ENCODE peak calls at places on chromosomes 16 and 17, in seven cellular contexts. A is HCT116, X is GM23338, R is IMR-90, E is OCI-LY7, W is H9, F is GM23248. C is an unnamed sample.

GRCh38 chr16:17629936-17630335 is 159.2 kb upstream of the XYLT1 start:
- DNase-seq in A (no peak), X (no peak), R (no peak), E (no peak), W (no peak), F (no peak), C (no peak)

GRCh38 chr16:75023019-75023418 is 24.2 kb downstream of the ZNRF1 start:
- DNase-seq in A (no peak), X (no peak), R (peak), E (no peak), W (no peak), F (peak), C (peak)

GRCh38 chr17:42518046-42518754 is 17.8 kb upstream of the NAGLU start:
- DNase-seq in A (peak), X (no peak), R (peak), E (no peak), W (peak), F (peak), C (peak)

GRCh38 chr17:4721203-4722135 is 9.8 kb upstream of the MED11 start:
- DNase-seq in A (peak), X (no peak), R (peak), E (no peak), W (no peak), F (no peak), C (peak)

GRCh38 chr16:31064882-31065461 is 9.1 kb downstream of the ZNF668 start:
- DNase-seq in A (no peak), X (no peak), R (peak), E (no peak), W (no peak), F (peak), C (peak)

GRCh38 chr16:66357523-66357928 is 9.0 kb upstream of the CDH5 start:
- DNase-seq in A (peak), X (peak), R (peak), E (peak), W (peak), F (peak), C (peak)

GRCh38 chr17:58913971-58914769 is 158.5 kb downstream of the PPM1E start:
- DNase-seq in A (no peak), X (no peak), R (peak), E (no peak), W (no peak), F (peak), C (no peak)

GRCh38 chr17:17535957-17536356 is 39.8 kb upstream of the RASD1 start:
- DNase-seq in A (no peak), X (no peak), R (peak), E (no peak), W (no peak), F (peak), C (peak)

GRCh38 chr16:2252806-2253148 is 1.4 kb upstream of the ECI1 start:
- DNase-seq in A (no peak), X (no peak), R (no peak), E (no peak), W (no peak), F (no peak), C (no peak)

GRCh38 chr17:78568494-78569115 is 8.6 kb downstream of the DNAH17 start:
- DNase-seq in A (no peak), X (no peak), R (peak), E (no peak), W (no peak), F (peak), C (peak)

GRCh38 chr17:2595736-2596135 is 2.3 kb downstream of the PAFAH1B1 start:
- DNase-seq in A (no peak), X (no peak), R (no peak), E (peak), W (no peak), F (peak), C (no peak)

GRCh38 chr16:21197115-21197514 is 14.3 kb downstream of the ZP2 start:
- DNase-seq in A (no peak), X (no peak), R (no peak), E (no peak), W (no peak), F (no peak), C (no peak)
- H3K4me2 ChIP-seq in A (no peak), X (no peak), R (no peak), E (no peak), W (no peak), F (no peak), C (no peak)

DNA sequence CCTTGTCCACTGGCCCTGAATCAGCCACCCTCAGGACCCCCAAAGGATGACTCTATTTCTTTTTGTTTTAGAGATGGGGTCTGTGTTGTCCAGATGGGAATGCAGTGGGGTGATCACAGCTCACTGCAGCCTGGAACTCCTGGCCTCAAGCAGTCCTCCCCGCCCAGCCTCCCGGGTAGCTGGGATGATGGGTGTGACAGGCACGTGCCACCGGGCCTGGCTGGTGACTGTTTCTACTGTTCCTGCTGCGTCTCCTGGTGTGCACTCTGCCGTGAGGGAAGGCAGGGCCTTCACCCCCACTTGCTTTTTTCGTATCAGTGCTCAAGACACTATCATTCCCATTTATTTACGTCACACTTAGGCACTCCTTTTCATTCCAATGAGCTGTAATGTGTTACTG is 25.3 kb upstream of the PVALEF start:
- DNase-seq in A (no peak), X (no peak), R (no peak), E (no peak), W (no peak), F (no peak), C (no peak)
- H3K4me2 ChIP-seq in A (no peak), X (no peak), R (no peak), E (no peak), W (no peak), F (no peak), C (no peak)

DNA sequence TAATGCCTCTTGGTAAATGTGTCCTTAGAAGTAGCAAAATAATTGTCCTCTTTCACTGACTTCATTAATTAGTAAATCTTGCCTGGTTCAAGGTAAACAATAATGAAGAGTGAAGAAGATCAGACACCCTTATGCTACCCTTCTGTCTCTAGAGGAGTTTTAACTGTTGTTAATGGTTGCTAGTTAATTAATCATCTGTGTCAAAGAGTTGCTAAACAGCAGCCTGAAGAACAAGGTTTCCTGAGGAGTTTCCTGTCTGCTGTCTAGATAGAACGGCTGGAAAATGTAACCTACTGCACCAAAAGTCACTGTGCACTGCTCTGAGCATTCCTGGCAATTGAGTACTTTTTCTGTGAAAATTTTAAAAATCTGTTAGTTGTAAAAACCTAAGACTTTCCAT is 131.3 kb downstream of the NLK start:
- DNase-seq in A (no peak), X (peak), R (no peak), E (no peak), W (no peak), F (no peak), C (peak)
- H3K4me2 ChIP-seq in A (no peak), X (peak), R (peak), E (no peak), W (no peak), F (no peak), C (no peak)

GRCh38 chr16:46975165-46975564 is 1.7 kb upstream of the DNAJA2 start:
- DNase-seq in A (no peak), X (no peak), R (no peak), E (no peak), W (no peak), F (no peak), C (no peak)
- H3K4me2 ChIP-seq in A (no peak), X (no peak), R (no peak), E (no peak), W (no peak), F (no peak), C (no peak)

DNA sequence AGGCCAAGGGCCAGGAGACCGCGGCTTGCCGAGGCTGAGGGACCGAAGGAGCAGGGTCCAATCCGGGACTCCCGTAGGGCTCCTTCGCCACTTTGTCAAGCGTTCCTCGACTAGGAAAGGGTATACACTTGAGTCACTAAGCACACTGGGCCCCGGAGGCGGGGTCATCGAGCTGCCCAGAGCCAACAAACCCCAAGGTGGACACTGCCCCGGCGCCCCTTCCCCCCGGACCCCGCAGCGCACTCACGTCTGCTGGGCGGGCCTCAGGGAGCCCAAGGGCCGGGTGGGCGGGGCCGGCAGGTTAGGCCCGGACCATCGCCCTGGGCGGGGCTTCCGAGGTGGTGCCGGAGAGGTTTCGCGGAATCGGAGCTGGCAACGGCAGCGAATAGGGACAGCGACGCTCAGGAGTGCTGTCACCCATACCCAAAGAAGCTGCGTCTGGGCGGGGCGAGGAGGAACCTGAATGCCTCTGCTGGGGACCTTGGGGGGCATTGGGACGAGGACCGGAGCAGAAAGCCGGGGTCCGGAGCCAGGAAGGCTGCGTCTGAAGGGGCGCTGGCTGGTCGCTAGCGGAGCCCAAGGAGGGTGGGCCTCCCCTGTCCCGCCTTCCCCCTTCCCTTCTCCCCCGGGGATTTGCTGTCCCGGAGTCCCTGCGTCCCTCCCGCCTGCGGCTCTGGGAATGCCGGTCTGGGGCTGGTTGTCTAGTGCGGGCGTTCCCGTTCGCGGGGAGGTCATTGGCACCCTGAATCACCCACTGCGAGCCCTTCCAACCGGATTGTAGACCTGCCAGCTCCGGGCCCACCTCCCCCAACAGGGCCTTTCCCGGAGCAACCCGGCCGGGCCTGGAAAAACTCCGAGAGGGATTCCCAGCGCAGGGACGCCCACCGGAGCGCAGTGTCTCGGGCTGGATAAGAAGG is 118.2 kb upstream of the SMURF2 start:
- DNase-seq in A (peak), X (peak), R (no peak), E (no peak), W (peak), F (peak), C (peak)
- H3K4me2 ChIP-seq in A (peak), X (peak), R (no peak), E (peak), W (peak), F (peak), C (peak)

DNA sequence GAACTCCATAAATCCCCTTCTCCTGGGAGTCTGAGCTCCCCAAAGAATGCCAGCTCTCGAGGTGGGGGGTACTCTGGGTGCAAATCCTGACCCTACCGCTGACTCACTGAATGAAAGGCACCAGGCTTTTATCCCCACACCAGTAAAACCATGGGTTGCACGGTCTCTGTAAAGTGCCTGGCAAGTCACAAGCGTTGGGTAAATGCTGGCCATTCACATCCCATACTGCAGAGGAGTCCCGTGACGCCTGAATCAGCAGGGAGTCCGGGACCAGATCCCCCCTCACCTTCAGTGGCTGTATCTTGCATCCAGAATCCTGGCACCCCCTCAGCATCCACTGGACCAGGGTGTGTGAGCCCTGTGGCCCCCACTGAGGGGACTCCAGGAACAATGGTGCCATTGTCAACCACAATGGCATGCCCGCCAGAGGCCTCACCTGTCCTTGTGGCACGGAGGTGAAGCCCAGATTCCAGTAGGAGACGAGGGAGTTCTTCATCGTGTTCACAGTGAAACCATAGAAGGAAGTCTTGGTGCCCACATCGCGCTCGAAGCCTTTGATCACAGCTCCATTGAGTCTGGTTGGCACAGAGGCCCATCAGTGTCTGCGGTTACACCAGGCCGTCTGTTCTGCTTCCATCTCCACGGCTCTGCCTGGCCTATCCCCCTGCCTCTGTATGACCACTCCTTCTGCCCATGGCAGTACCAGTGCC is 13.3 kb downstream of the ST6GALNAC2 start:
- DNase-seq in A (no peak), X (no peak), R (no peak), E (no peak), W (no peak), F (no peak), C (no peak)
- H3K4me2 ChIP-seq in A (no peak), X (no peak), R (no peak), E (no peak), W (no peak), F (no peak), C (no peak)

GRCh38 chr16:88510091-88510719 is 57.1 kb downstream of the ZFPM1 start:
- DNase-seq in A (no peak), X (no peak), R (no peak), E (no peak), W (no peak), F (no peak), C (no peak)
- H3K4me2 ChIP-seq in A (no peak), X (no peak), R (no peak), E (no peak), W (no peak), F (no peak), C (no peak)

GRCh38 chr17:57092171-57092570 is 7.1 kb downstream of the AKAP1 start:
- DNase-seq in A (no peak), X (no peak), R (peak), E (peak), W (no peak), F (no peak), C (peak)
- H3K4me2 ChIP-seq in A (no peak), X (peak), R (no peak), E (no peak), W (no peak), F (no peak), C (no peak)

GRCh38 chr16:53779186-53779585 is 75.2 kb downstream of the FTO start:
- DNase-seq in A (no peak), X (no peak), R (no peak), E (no peak), W (no peak), F (no peak), C (no peak)
- H3K4me2 ChIP-seq in A (no peak), X (peak), R (no peak), E (no peak), W (no peak), F (no peak), C (no peak)

C was measured in astrocyte.